ENCODE peak calls at places on chromosome 14, in seven cellular contexts. Y, P, H, R, K, C and V are unnamed samples.

GRCh38 chr14:77615231-77616132 is 955 bp downstream of the SPTLC2 start:
- DNase-seq in Y (no peak), P (no peak), H (no peak), R (no peak), K (peak), C (no peak), V (no peak)

GRCh38 chr14:100878271-100879146 is 25.0 kb downstream of the RTL1 start:
- DNase-seq in Y (no peak), P (no peak), H (no peak), R (no peak), K (no peak), C (no peak), V (no peak)

GRCh38 chr14:89826581-89826980 is 127.9 kb downstream of the EFCAB11 start:
- DNase-seq in Y (no peak), P (no peak), H (no peak), R (no peak), K (no peak), C (no peak), V (no peak)

GRCh38 chr14:34649344-34649743 is 19.4 kb upstream of the SNX6 start:
- DNase-seq in Y (no peak), P (no peak), H (no peak), R (no peak), K (no peak), C (no peak), V (no peak)

GRCh38 chr14:99430491-99430890 is 50.2 kb downstream of the SETD3 start:
- DNase-seq in Y (no peak), P (no peak), H (peak), R (no peak), K (no peak), C (no peak), V (no peak)

GRCh38 chr14:23829736-23830474 is 123.7 kb upstream of the DHRS4 start:
- DNase-seq in Y (peak), P (no peak), H (no peak), R (no peak), K (no peak), C (no peak), V (no peak)

GRCh38 chr14:75319021-75319420 is 40.4 kb downstream of the FOS start:
- DNase-seq in Y (no peak), P (no peak), H (no peak), R (no peak), K (no peak), C (no peak), V (no peak)

GRCh38 chr14:24422261-24422660 is 7.2 kb downstream of the CBLN3 start:
- DNase-seq in Y (no peak), P (no peak), H (no peak), R (no peak), K (no peak), C (no peak), V (no peak)

GRCh38 chr14:51962678-51963077 is 26.7 kb upstream of the RTRAF start:
- DNase-seq in Y (no peak), P (no peak), H (no peak), R (no peak), K (no peak), C (no peak), V (no peak)

GRCh38 chr14:69945905-69946304 is 66.7 kb downstream of the SMOC1 start:
- DNase-seq in Y (no peak), P (no peak), H (no peak), R (no peak), K (no peak), C (no peak), V (no peak)

GRCh38 chr14:103846569-103847438 is 571 bp downstream of the PPP1R13B start:
- DNase-seq in Y (no peak), P (peak), H (peak), R (no peak), K (peak), C (peak), V (no peak)

GRCh38 chr14:56153271-56153670 is 35.1 kb downstream of the PELI2 start:
- DNase-seq in Y (no peak), P (no peak), H (no peak), R (no peak), K (no peak), C (no peak), V (no peak)

GRCh38 chr14:56310643-56311042 is 192.4 kb downstream of the PELI2 start:
- DNase-seq in Y (no peak), P (no peak), H (no peak), R (no peak), K (no peak), C (no peak), V (no peak)